ENCODE peak calls at places on chromosomes 6 and 20, in nine cellular contexts. E is GM23248; S is CD4-positive, alpha-beta T cell; U is fibroblast of lung; V is H9; K is endothelial cell of umbilical vein; D is heart right ventricle; L is heart left ventricle; F is tibial artery. I is an unnamed sample.

GRCh38 chr6:162442675-162443074 is 284.9 kb downstream of the PRKN start:
- DNase-seq in S (no peak), E (no peak), L (no peak), D (no peak), K (no peak), V (peak), F (no peak), U (peak), I (peak)

GRCh38 chr20:43923322-43923721 is 8.7 kb downstream of the TOX2 start:
- DNase-seq in D (no peak), F (no peak), L (no peak), S (no peak), K (no peak), U (no peak), E (peak), V (no peak), I (no peak)

GRCh38 chr6:124668028-124668427 is 294.2 kb upstream of the RNF217 start:
- DNase-seq in K (no peak), S (no peak), U (no peak), D (no peak), V (no peak), E (no peak), F (no peak), L (no peak), I (no peak)

GRCh38 chr20:23205656-23206055 is 119.5 kb upstream of the CD93 start:
- DNase-seq in L (peak), U (peak), E (peak), K (peak), F (peak), S (no peak), V (peak), D (peak), I (no peak)

GRCh38 chr20:53834044-53834442 is 236.4 kb downstream of the BCAS1 start:
- DNase-seq in E (no peak), U (peak), D (no peak), V (no peak), K (no peak), S (no peak), F (no peak), L (no peak), I (no peak)

GRCh38 chr6:56091159-56091869 is 156.1 kb downstream of the COL21A1 start:
- DNase-seq in K (peak), F (no peak), V (no peak), U (peak), E (peak), D (peak), L (no peak), S (no peak), I (no peak)

GRCh38 chr6:129353067-129353466 is 356.9 kb downstream of the ARHGAP18 start:
- DNase-seq in V (no peak), U (no peak), D (peak), K (peak), E (no peak), L (peak), S (no peak), F (no peak), I (no peak)

GRCh38 chr6:31907158-31907813 is 5.4 kb upstream of the ZBTB12 start:
- DNase-seq in V (no peak), E (peak), U (peak), K (no peak), F (no peak), L (no peak), D (no peak), S (no peak), I (no peak)

GRCh38 chr6:12024715-12025434 is 12.8 kb downstream of the HIVEP1 start:
- DNase-seq in K (no peak), U (peak), F (no peak), V (no peak), D (no peak), S (no peak), E (peak), L (no peak), I (no peak)

GRCh38 chr20:62409935-62410741 is 3.1 kb upstream of the CABLES2 start:
- DNase-seq in U (peak), L (peak), D (peak), E (peak), S (no peak), K (peak), F (no peak), V (peak), I (no peak)

GRCh38 chr6:96923871-96924493 is 546 bp upstream of the KLHL32 start:
- DNase-seq in K (peak), V (no peak), F (no peak), L (no peak), D (no peak), S (no peak), E (peak), U (no peak), I (peak)

GRCh38 chr20:57179265-57179664 is 87.2 kb downstream of the BMP7 start:
- DNase-seq in K (no peak), L (no peak), D (no peak), S (no peak), V (no peak), F (no peak), U (no peak), E (peak), I (no peak)

GRCh38 chr6:134724653-134725340 is 225.1 kb downstream of the ALDH8A1 start:
- DNase-seq in U (peak), S (no peak), L (peak), E (no peak), F (no peak), V (no peak), K (peak), D (peak), I (no peak)

GRCh38 chr6:108734336-108734922 is 113.8 kb upstream of the ARMC2 start:
- DNase-seq in F (no peak), E (no peak), L (no peak), U (no peak), V (no peak), S (no peak), D (no peak), K (no peak), I (no peak)

GRCh38 chr6:99662616-99663015 is 56.0 kb downstream of the PRDM13 start:
- DNase-seq in F (no peak), K (no peak), D (no peak), U (no peak), L (no peak), S (no peak), V (no peak), E (no peak), I (no peak)

GRCh38 chr20:62640870-62641748 is 1.2 kb upstream of the SLCO4A1 start:
- DNase-seq in S (no peak), E (no peak), F (no peak), V (no peak), U (no peak), L (no peak), D (no peak), K (no peak), I (no peak)

GRCh38 chr6:143376861-143377260 is 73.6 kb downstream of the ADAT2 start:
- DNase-seq in D (no peak), K (no peak), U (peak), F (no peak), S (no peak), L (no peak), V (no peak), E (no peak), I (no peak)

GRCh38 chr20:59925894-59926293 is 7.5 kb downstream of the SYCP2 start:
- DNase-seq in U (no peak), D (no peak), F (no peak), L (no peak), S (no peak), K (no peak), E (no peak), V (no peak), I (no peak)
- H3K27ac ChIP-seq in U (no peak), D (no peak), F (no peak), L (no peak), S (no peak), K (no peak), E (no peak), V (no peak), I (no peak)

DNA sequence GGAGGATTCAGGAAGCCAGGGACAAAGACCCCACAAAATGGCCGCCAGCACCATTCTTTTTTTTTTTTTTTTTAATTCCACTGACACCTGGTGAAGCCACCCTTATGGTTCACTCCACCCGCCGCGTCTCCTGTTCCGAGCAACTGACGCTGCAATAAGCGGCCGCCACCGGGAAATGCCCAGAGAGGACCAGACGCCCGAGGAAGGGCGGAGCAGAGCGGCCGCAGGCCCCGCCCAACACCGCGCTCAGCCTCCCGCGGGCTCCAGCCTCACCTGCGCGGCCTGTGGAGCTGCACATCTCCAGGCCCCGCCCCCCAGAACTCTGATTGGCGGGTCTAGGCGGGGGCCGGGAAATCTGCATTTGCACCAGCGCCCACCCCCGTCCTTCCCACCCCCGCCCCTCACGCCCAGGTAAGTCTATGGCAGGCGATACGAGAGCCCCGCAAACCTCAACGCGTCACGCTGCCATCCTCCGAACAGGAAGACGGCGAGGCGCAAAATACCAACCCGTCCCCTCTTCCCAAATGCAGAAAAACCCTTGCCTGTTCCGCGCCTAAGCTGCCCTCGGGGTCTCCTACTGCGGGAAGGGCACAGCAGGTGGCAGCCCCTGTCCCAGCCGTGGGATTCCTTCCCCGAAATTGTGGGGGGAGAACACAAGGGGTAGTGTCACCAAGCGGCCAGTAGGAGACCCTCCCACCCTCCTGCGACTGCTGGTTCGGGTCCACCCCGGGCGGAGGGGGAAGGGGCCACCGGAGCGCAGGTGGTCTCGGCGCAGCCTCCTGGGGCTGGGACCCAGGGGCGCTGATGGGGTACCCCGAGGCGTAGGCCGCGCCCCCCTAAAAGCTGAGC is 948 bp downstream of the ATP9A start:
- DNase-seq in U (peak), E (peak), L (peak), V (peak), D (peak), K (peak), S (peak), F (peak), I (peak)
- H3K27ac ChIP-seq in U (peak), E (no peak), L (peak), V (peak), D (no peak), K (peak), S (no peak), F (peak), I (no peak)

GRCh38 chr6:16752206-16752867 is 8.9 kb downstream of the ATXN1 start:
- DNase-seq in V (no peak), F (no peak), E (peak), D (no peak), U (peak), S (no peak), L (no peak), K (peak), I (no peak)
- H3K27ac ChIP-seq in V (no peak), F (no peak), E (peak), D (no peak), U (peak), S (no peak), L (no peak), K (peak), I (no peak)

GRCh38 chr6:151038616-151039015 is 173.1 kb downstream of the MTHFD1L start:
- DNase-seq in L (no peak), U (no peak), E (no peak), F (no peak), V (no peak), S (no peak), K (no peak), D (no peak), I (no peak)

GRCh38 chr6:151041686-151042085 is 176.2 kb downstream of the MTHFD1L start:
- DNase-seq in F (no peak), E (no peak), U (no peak), S (no peak), D (no peak), V (no peak), K (no peak), L (no peak), I (no peak)

GRCh38 chr6:151044465-151045441 is 179.3 kb downstream of the MTHFD1L start:
- DNase-seq in F (peak), V (no peak), K (peak), S (no peak), U (peak), L (peak), D (peak), E (no peak), I (no peak)

DNA sequence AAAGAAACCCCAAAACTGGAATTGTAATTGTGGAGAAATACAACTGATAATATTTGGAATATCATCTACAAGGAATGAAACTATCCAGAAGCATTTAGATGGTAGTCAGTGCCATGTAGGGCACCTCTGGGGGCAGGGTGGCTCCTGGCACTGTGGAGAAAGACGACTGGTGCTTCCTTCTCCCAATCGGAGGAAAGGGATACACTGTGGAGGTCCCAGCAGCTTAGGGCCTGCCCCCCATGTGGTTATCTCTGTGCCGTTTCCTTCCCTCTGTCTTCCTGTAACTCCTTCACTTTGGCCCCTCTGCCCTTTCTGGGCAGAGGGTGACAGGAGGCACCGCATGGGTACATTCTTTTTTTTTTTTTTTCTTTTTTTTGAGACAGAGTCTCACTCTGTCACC is 178.4 kb downstream of the MTHFD1L start:
- DNase-seq in V (no peak), U (no peak), F (no peak), D (no peak), S (no peak), E (no peak), K (peak), L (no peak), I (no peak)
- H3K27ac ChIP-seq in V (no peak), U (peak), F (peak), D (no peak), S (no peak), E (no peak), K (peak), L (peak), I (no peak)

DNA sequence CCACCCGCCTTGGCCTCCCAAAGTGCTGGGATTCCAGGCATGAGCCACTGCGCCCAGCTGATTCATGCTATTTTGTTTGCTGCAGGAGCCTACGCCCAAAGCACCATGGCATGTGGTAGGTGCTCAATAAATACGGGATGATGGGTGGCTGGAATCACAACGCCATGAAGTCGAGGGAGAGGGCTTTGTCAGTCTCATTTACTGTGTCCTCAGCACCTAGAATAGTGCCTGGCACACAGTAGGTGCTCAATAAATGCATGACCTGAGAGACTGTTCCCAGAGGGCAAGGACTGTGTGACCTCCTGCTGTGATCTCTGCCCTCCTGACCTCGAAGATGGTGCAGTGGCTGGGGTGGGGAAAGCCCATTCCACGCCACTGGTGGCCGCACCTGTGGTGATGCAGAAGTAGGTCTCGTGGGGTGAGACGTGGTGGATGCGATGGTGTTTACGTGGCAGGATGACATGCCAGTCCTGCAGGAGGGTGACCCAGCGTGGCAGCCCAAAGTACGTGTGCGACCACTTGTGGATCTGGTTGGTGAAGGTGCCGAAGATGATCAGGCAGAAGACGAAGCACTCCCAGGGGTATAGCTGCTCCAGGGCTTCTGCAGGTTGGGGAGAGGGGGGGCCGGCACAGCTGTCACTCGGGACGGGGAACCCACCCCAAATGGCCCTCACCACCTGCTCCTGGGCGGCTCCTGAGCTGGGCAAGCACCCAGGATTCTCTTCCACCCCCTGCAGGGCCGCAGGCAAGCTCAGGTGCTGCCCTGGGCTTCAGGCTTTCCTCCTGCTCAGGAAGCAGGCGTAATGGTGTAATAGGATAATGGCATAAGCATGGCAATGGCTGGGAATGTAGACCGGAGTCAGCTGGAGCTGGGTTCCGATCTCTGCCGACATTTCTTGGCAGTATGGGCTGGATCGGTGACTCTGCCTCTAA is 14.9 kb upstream of the UBE2V1 start:
- DNase-seq in E (no peak), L (no peak), V (no peak), U (no peak), F (no peak), D (no peak), K (no peak), S (no peak), I (no peak)
- H3K27ac ChIP-seq in E (no peak), L (no peak), V (no peak), U (no peak), F (no peak), D (no peak), K (no peak), S (no peak), I (no peak)

I was measured in iPS DF 6.9.